ENCODE peak calls at places on chromosomes 5 and 9, in six cellular contexts. One of them, this sample, is unnamed.

GRCh38 chr9:81035601-81036000 is 653.7 kb downstream of the TLE1 start:
- DNase-seq in mammary epithelial cell: no peak
- DNase-seq in CD8-positive, alpha-beta T cell: no peak
- DNase-seq in CD4-positive, alpha-beta memory T cell: no peak
- DNase-seq in PC-9: no peak
- DNase-seq in spleen: no peak
- DNase-seq in this sample: no peak

GRCh38 chr5:38715671-38716070 is 130.1 kb upstream of the OSMR start:
- DNase-seq in CD4-positive, alpha-beta memory T cell: no peak
- DNase-seq in PC-9: no peak
- DNase-seq in mammary epithelial cell: peak; percentile 52
- DNase-seq in spleen: no peak
- DNase-seq in CD8-positive, alpha-beta T cell: no peak
- DNase-seq in this sample: no peak

GRCh38 chr9:12640021-12640587 is 53.1 kb upstream of the TYRP1 start:
- DNase-seq in mammary epithelial cell: peak; percentile 35
- DNase-seq in CD4-positive, alpha-beta memory T cell: no peak
- DNase-seq in CD8-positive, alpha-beta T cell: no peak
- DNase-seq in PC-9: no peak
- DNase-seq in spleen: no peak
- DNase-seq in this sample: peak; percentile 73

GRCh38 chr5:54315736-54316135 is 5.4 kb upstream of the ARL15 start:
- DNase-seq in CD4-positive, alpha-beta memory T cell: no peak
- DNase-seq in mammary epithelial cell: no peak
- DNase-seq in PC-9: no peak
- DNase-seq in CD8-positive, alpha-beta T cell: no peak
- DNase-seq in spleen: no peak
- DNase-seq in this sample: no peak

GRCh38 chr5:98755406-98755805 is 18.1 kb upstream of the RGMB start:
- DNase-seq in PC-9: peak; percentile 95
- DNase-seq in CD8-positive, alpha-beta T cell: no peak
- DNase-seq in CD4-positive, alpha-beta memory T cell: no peak
- DNase-seq in spleen: no peak
- DNase-seq in mammary epithelial cell: no peak
- DNase-seq in this sample: peak; percentile 70

GRCh38 chr5:120152472-120152871 is 311.6 kb upstream of the PRR16 start:
- DNase-seq in PC-9: no peak
- DNase-seq in mammary epithelial cell: peak; percentile 89
- DNase-seq in spleen: no peak
- DNase-seq in CD4-positive, alpha-beta memory T cell: no peak
- DNase-seq in CD8-positive, alpha-beta T cell: no peak
- DNase-seq in this sample: peak; percentile 84

GRCh38 chr5:27682600-27682999 is 644.2 kb upstream of the CDH9 start:
- DNase-seq in spleen: no peak
- DNase-seq in PC-9: no peak
- DNase-seq in mammary epithelial cell: peak; percentile 10
- DNase-seq in CD8-positive, alpha-beta T cell: no peak
- DNase-seq in CD4-positive, alpha-beta memory T cell: no peak
- DNase-seq in this sample: peak; percentile 46

GRCh38 chr5:75524071-75524470 is 12.4 kb downstream of the POLK start:
- DNase-seq in PC-9: no peak
- DNase-seq in mammary epithelial cell: peak; percentile 55
- DNase-seq in CD4-positive, alpha-beta memory T cell: no peak
- DNase-seq in CD8-positive, alpha-beta T cell: no peak
- DNase-seq in spleen: no peak
- DNase-seq in this sample: peak; percentile 38

GRCh38 chr9:81621111-81621510 is 68.2 kb downstream of the TLE1 start:
- DNase-seq in PC-9: no peak
- DNase-seq in spleen: no peak
- DNase-seq in CD8-positive, alpha-beta T cell: no peak
- DNase-seq in mammary epithelial cell: no peak
- DNase-seq in CD4-positive, alpha-beta memory T cell: no peak
- DNase-seq in this sample: no peak

GRCh38 chr5:54045077-54045792 is 265.1 kb downstream of the ARL15 start:
- DNase-seq in spleen: no peak
- DNase-seq in mammary epithelial cell: no peak
- DNase-seq in CD4-positive, alpha-beta memory T cell: no peak
- DNase-seq in PC-9: no peak
- DNase-seq in CD8-positive, alpha-beta T cell: no peak
- DNase-seq in this sample: peak; percentile 7

GRCh38 chr9:684950-685340 is 156.6 kb upstream of the DMRT1 start:
- DNase-seq in PC-9: no peak
- DNase-seq in mammary epithelial cell: peak; percentile 87
- DNase-seq in CD4-positive, alpha-beta memory T cell: no peak
- DNase-seq in spleen: no peak
- DNase-seq in CD8-positive, alpha-beta T cell: no peak
- DNase-seq in this sample: peak; percentile 91

GRCh38 chr9:137370865-137371520 is 52.0 kb downstream of the EXD3 start:
- DNase-seq in CD8-positive, alpha-beta T cell: no peak
- DNase-seq in mammary epithelial cell: no peak
- DNase-seq in PC-9: no peak
- DNase-seq in spleen: peak; percentile 54
- DNase-seq in CD4-positive, alpha-beta memory T cell: no peak
- DNase-seq in this sample: no peak

GRCh38 chr9:6024035-6024554 is 8.7 kb upstream of the RANBP6 start:
- DNase-seq in CD8-positive, alpha-beta T cell: peak; percentile 18
- DNase-seq in spleen: no peak
- DNase-seq in mammary epithelial cell: no peak
- DNase-seq in PC-9: no peak
- DNase-seq in CD4-positive, alpha-beta memory T cell: peak; percentile 19
- DNase-seq in this sample: peak; percentile 31

GRCh38 chr9:95018099-95018927 is 291.8 kb downstream of the AOPEP start:
- DNase-seq in CD4-positive, alpha-beta memory T cell: no peak
- DNase-seq in PC-9: no peak
- DNase-seq in mammary epithelial cell: peak; percentile 99
- DNase-seq in spleen: no peak
- DNase-seq in CD8-positive, alpha-beta T cell: no peak
- DNase-seq in this sample: peak; percentile 98

GRCh38 chr9:21810881-21811280 is 8.4 kb downstream of the MTAP start:
- DNase-seq in CD4-positive, alpha-beta memory T cell: no peak
- DNase-seq in PC-9: no peak
- DNase-seq in CD8-positive, alpha-beta T cell: no peak
- DNase-seq in mammary epithelial cell: no peak
- DNase-seq in spleen: peak; percentile 51
- DNase-seq in this sample: no peak

GRCh38 chr9:99964336-99964735 is 57.9 kb downstream of the STX17 start:
- DNase-seq in PC-9: no peak
- DNase-seq in mammary epithelial cell: no peak
- DNase-seq in spleen: no peak
- DNase-seq in CD4-positive, alpha-beta memory T cell: no peak
- DNase-seq in CD8-positive, alpha-beta T cell: no peak
- DNase-seq in this sample: no peak

GRCh38 chr9:136994180-136994884 is 2.0 kb downstream of the CLIC3 start:
- DNase-seq in CD4-positive, alpha-beta memory T cell: no peak
- DNase-seq in PC-9: no peak
- DNase-seq in spleen: no peak
- DNase-seq in mammary epithelial cell: no peak
- DNase-seq in CD8-positive, alpha-beta T cell: no peak
- DNase-seq in this sample: peak; percentile 20

GRCh38 chr5:165630211-165630866 is 2124.9 kb downstream of the MAT2B start:
- DNase-seq in CD4-positive, alpha-beta memory T cell: no peak
- DNase-seq in PC-9: no peak
- DNase-seq in spleen: no peak
- DNase-seq in mammary epithelial cell: peak; percentile 19
- DNase-seq in CD8-positive, alpha-beta T cell: no peak
- DNase-seq in this sample: peak; percentile 50

GRCh38 chr9:87831159-87831558 is 51.5 kb upstream of the SPATA31E1 start:
- DNase-seq in CD4-positive, alpha-beta memory T cell: no peak
- DNase-seq in mammary epithelial cell: no peak
- DNase-seq in CD8-positive, alpha-beta T cell: no peak
- DNase-seq in PC-9: no peak
- DNase-seq in spleen: no peak
- DNase-seq in this sample: no peak

GRCh38 chr9:16729656-16730055 is 140.8 kb downstream of the BNC2 start:
- DNase-seq in CD8-positive, alpha-beta T cell: no peak
- DNase-seq in spleen: no peak
- DNase-seq in PC-9: no peak
- DNase-seq in mammary epithelial cell: no peak
- DNase-seq in CD4-positive, alpha-beta memory T cell: no peak
- DNase-seq in this sample: no peak

GRCh38 chr5:92641031-92641962 is 939.7 kb downstream of the NR2F1-AS1 start:
- DNase-seq in mammary epithelial cell: peak; percentile 17
- DNase-seq in spleen: no peak
- DNase-seq in PC-9: peak; percentile 41
- DNase-seq in CD8-positive, alpha-beta T cell: no peak
- DNase-seq in CD4-positive, alpha-beta memory T cell: no peak
- DNase-seq in this sample: peak; percentile 42

GRCh38 chr9:113199683-113200329 is 21.3 kb downstream of the FKBP15 start:
- DNase-seq in mammary epithelial cell: no peak
- DNase-seq in CD8-positive, alpha-beta T cell: no peak
- DNase-seq in spleen: no peak
- DNase-seq in CD4-positive, alpha-beta memory T cell: no peak
- DNase-seq in PC-9: no peak
- DNase-seq in this sample: no peak

GRCh38 chr9:128786681-128787582 is at the start of gene TBC1D13:
- DNase-seq in spleen: peak; percentile 97
- DNase-seq in PC-9: peak; percentile 71
- DNase-seq in mammary epithelial cell: peak; percentile 77
- DNase-seq in CD8-positive, alpha-beta T cell: peak; percentile 89
- DNase-seq in CD4-positive, alpha-beta memory T cell: peak; percentile 90
- DNase-seq in this sample: peak; percentile 84

GRCh38 chr5:96388186-96388585 is 44.9 kb downstream of the PCSK1 start:
- DNase-seq in CD4-positive, alpha-beta memory T cell: no peak
- DNase-seq in PC-9: no peak
- DNase-seq in CD8-positive, alpha-beta T cell: no peak
- DNase-seq in mammary epithelial cell: no peak
- DNase-seq in spleen: no peak
- DNase-seq in this sample: no peak

GRCh38 chr9:124256517-124257069 is 1.2 kb upstream of the NEK6 start:
- DNase-seq in spleen: peak; percentile 63
- DNase-seq in PC-9: peak; percentile 92
- DNase-seq in CD8-positive, alpha-beta T cell: no peak
- DNase-seq in CD4-positive, alpha-beta memory T cell: no peak
- DNase-seq in mammary epithelial cell: peak; percentile 59
- DNase-seq in this sample: peak; percentile 90
- H3K4me3 ChIP-seq in spleen: no peak overlapping the region
- H3K4me3 ChIP-seq in PC-9: no peak overlapping the region
- H3K4me3 ChIP-seq in CD8-positive, alpha-beta T cell: no peak overlapping the region
- H3K4me3 ChIP-seq in CD4-positive, alpha-beta memory T cell: no peak overlapping the region
- H3K4me3 ChIP-seq in mammary epithelial cell: no peak overlapping the region
- H3K4me3 ChIP-seq in this sample: no peak overlapping the region

GRCh38 chr9:34577635-34578240 is 11.8 kb downstream of the CNTFR start:
- DNase-seq in spleen: no peak
- DNase-seq in mammary epithelial cell: no peak
- DNase-seq in CD4-positive, alpha-beta memory T cell: no peak
- DNase-seq in PC-9: no peak
- DNase-seq in CD8-positive, alpha-beta T cell: no peak
- DNase-seq in this sample: no peak

GRCh38 chr9:34576593-34576935 is 13.0 kb downstream of the CNTFR start:
- DNase-seq in mammary epithelial cell: no peak
- DNase-seq in CD8-positive, alpha-beta T cell: no peak
- DNase-seq in PC-9: no peak
- DNase-seq in spleen: no peak
- DNase-seq in CD4-positive, alpha-beta memory T cell: no peak
- DNase-seq in this sample: no peak

GRCh38 chr9:34578241-34579096 is 11.1 kb downstream of the CNTFR start:
- DNase-seq in CD4-positive, alpha-beta memory T cell: no peak
- DNase-seq in spleen: no peak
- DNase-seq in CD8-positive, alpha-beta T cell: no peak
- DNase-seq in mammary epithelial cell: no peak
- DNase-seq in PC-9: no peak
- DNase-seq in this sample: peak; percentile 58

GRCh38 chr9:34575775-34576592 is 13.5 kb downstream of the CNTFR start:
- DNase-seq in mammary epithelial cell: no peak
- DNase-seq in spleen: no peak
- DNase-seq in PC-9: no peak
- DNase-seq in CD8-positive, alpha-beta T cell: no peak
- DNase-seq in CD4-positive, alpha-beta memory T cell: no peak
- DNase-seq in this sample: no peak

GRCh38 chr9:34576943-34577634 is 12.4 kb downstream of the CNTFR start:
- DNase-seq in mammary epithelial cell: no peak
- DNase-seq in spleen: no peak
- DNase-seq in PC-9: no peak
- DNase-seq in CD4-positive, alpha-beta memory T cell: no peak
- DNase-seq in CD8-positive, alpha-beta T cell: no peak
- DNase-seq in this sample: no peak
- H3K4me3 ChIP-seq in mammary epithelial cell: no peak overlapping the region
- H3K4me3 ChIP-seq in spleen: no peak overlapping the region
- H3K4me3 ChIP-seq in PC-9: no peak overlapping the region
- H3K4me3 ChIP-seq in CD4-positive, alpha-beta memory T cell: no peak overlapping the region
- H3K4me3 ChIP-seq in CD8-positive, alpha-beta T cell: no peak overlapping the region
- H3K4me3 ChIP-seq in this sample: no peak overlapping the region

GRCh38 chr5:177592905-177593304 is 902 bp downstream of the TMED9 start:
- DNase-seq in CD8-positive, alpha-beta T cell: no peak
- DNase-seq in PC-9: no peak
- DNase-seq in mammary epithelial cell: no peak
- DNase-seq in CD4-positive, alpha-beta memory T cell: no peak
- DNase-seq in spleen: peak; percentile 69
- DNase-seq in this sample: no peak

GRCh38 chr5:177592010-177592834 is at the start of gene TMED9:
- DNase-seq in mammary epithelial cell: peak; percentile 91
- DNase-seq in CD8-positive, alpha-beta T cell: peak; percentile 86
- DNase-seq in spleen: peak; percentile 98
- DNase-seq in PC-9: peak; percentile 74
- DNase-seq in CD4-positive, alpha-beta memory T cell: peak; percentile 89
- DNase-seq in this sample: peak; percentile 94

GRCh38 chr5:177595026-177595585 is 3.1 kb downstream of the TMED9 start:
- DNase-seq in CD8-positive, alpha-beta T cell: no peak
- DNase-seq in CD4-positive, alpha-beta memory T cell: no peak
- DNase-seq in PC-9: no peak
- DNase-seq in mammary epithelial cell: no peak
- DNase-seq in spleen: peak; percentile 42
- DNase-seq in this sample: no peak

GRCh38 chr5:177594071-177594470 is 2.1 kb downstream of the TMED9 start:
- DNase-seq in PC-9: no peak
- DNase-seq in mammary epithelial cell: no peak
- DNase-seq in CD4-positive, alpha-beta memory T cell: no peak
- DNase-seq in spleen: peak; percentile 16
- DNase-seq in CD8-positive, alpha-beta T cell: no peak
- DNase-seq in this sample: no peak

DNA sequence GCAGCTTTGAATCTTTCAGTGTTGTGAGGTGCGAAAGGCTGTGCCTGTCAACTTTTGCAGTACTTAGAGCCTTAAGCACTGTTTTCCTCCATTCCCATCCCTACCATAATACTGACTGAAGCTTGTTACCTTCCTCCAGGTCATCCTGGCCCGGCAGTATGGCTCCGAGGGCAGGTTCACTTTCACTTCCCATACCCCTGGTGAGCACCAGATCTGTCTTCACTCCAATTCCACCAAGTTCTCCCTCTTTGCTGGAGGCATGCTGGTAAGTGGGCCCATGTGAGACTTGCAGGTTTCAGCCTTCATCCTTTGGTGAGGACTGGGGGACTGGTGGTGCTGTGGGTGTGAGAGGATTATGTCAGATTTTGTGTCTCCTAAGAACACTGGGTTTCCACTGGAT is 1.5 kb downstream of the TMED9 start:
- DNase-seq in spleen: peak; percentile 19
- DNase-seq in PC-9: no peak
- DNase-seq in CD4-positive, alpha-beta memory T cell: no peak
- DNase-seq in mammary epithelial cell: no peak
- DNase-seq in CD8-positive, alpha-beta T cell: no peak
- DNase-seq in this sample: no peak
- H3K4me3 ChIP-seq in spleen: no peak overlapping the region
- H3K4me3 ChIP-seq in PC-9: peak overlapping the region; percentile 91
- H3K4me3 ChIP-seq in CD4-positive, alpha-beta memory T cell: no peak overlapping the region
- H3K4me3 ChIP-seq in mammary epithelial cell: no peak overlapping the region
- H3K4me3 ChIP-seq in CD8-positive, alpha-beta T cell: no peak overlapping the region
- H3K4me3 ChIP-seq in this sample: no peak overlapping the region

GRCh38 chr5:191949-192690 is 825 bp downstream of the LRRC14B start:
- DNase-seq in mammary epithelial cell: no peak
- DNase-seq in spleen: peak; percentile 74
- DNase-seq in PC-9: no peak
- DNase-seq in CD4-positive, alpha-beta memory T cell: no peak
- DNase-seq in CD8-positive, alpha-beta T cell: no peak
- DNase-seq in this sample: no peak
- H3K4me3 ChIP-seq in mammary epithelial cell: no peak overlapping the region
- H3K4me3 ChIP-seq in spleen: no peak overlapping the region
- H3K4me3 ChIP-seq in PC-9: no peak overlapping the region
- H3K4me3 ChIP-seq in CD4-positive, alpha-beta memory T cell: no peak overlapping the region
- H3K4me3 ChIP-seq in CD8-positive, alpha-beta T cell: peak overlapping the region; percentile 33
- H3K4me3 ChIP-seq in this sample: no peak overlapping the region

GRCh38 chr5:173837654-173838053 is 50.5 kb upstream of the CPEB4 start:
- DNase-seq in mammary epithelial cell: no peak
- DNase-seq in CD4-positive, alpha-beta memory T cell: no peak
- DNase-seq in PC-9: no peak
- DNase-seq in CD8-positive, alpha-beta T cell: no peak
- DNase-seq in spleen: no peak
- DNase-seq in this sample: no peak
- H3K4me3 ChIP-seq in mammary epithelial cell: no peak overlapping the region
- H3K4me3 ChIP-seq in CD4-positive, alpha-beta memory T cell: no peak overlapping the region
- H3K4me3 ChIP-seq in PC-9: no peak overlapping the region
- H3K4me3 ChIP-seq in CD8-positive, alpha-beta T cell: no peak overlapping the region
- H3K4me3 ChIP-seq in spleen: no peak overlapping the region
- H3K4me3 ChIP-seq in this sample: no peak overlapping the region